ENCODE peak calls at places on chromosomes 16 and 17, in eight cellular contexts. L is uterus, V is tibial nerve, F is heart left ventricle, A is breast epithelium, I is ovary, C is HCT116, U is Peyer's patch. N is an unnamed sample.
A peak's percentile ranks its signal among the peaks of the same experiment; 100 is the strongest.

GRCh38 chr17:58094118-58094517 is 10.9 kb downstream of the DYNLL2 start:
- DNase-seq in I (no peak), A (no peak), L (no peak), U (no peak), F (no peak), C (no peak), V (no peak), N (no peak)

GRCh38 chr17:83201206-83202001 is 122.0 kb downstream of the METRNL start:
- DNase-seq in A (peak; percentile 15), V (peak; percentile 4), I (no peak), F (peak; percentile 25), C (no peak), L (no peak), U (peak; percentile 12), N (no peak)

GRCh38 chr16:48740964-48741363 is 131.0 kb upstream of the N4BP1 start:
- DNase-seq in F (no peak), U (no peak), A (no peak), I (no peak), C (no peak), V (no peak), L (no peak), N (no peak)

GRCh38 chr17:7997186-7997585 is 5.2 kb upstream of the GUCY2D start:
- DNase-seq in A (no peak), V (no peak), C (peak; percentile 67), U (peak; percentile 26), F (peak; percentile 69), I (no peak), L (no peak), N (peak; percentile 36)

GRCh38 chr17:81043725-81044427 is 8.9 kb downstream of the BAIAP2 start:
- DNase-seq in A (peak; percentile 90), C (peak; percentile 71), V (no peak), L (peak; percentile 46), I (no peak), F (no peak), U (no peak), N (no peak)

GRCh38 chr16:27558434-27558833 is 8.5 kb downstream of the KATNIP start:
- DNase-seq in V (no peak), F (no peak), C (no peak), U (no peak), A (no peak), L (no peak), I (no peak), N (peak; percentile 15)

GRCh38 chr17:80105762-80106161 is 4.4 kb downstream of the GAA start:
- DNase-seq in L (no peak), A (no peak), V (no peak), C (no peak), I (peak; percentile 79), U (no peak), F (no peak), N (peak; percentile 21)

GRCh38 chr16:22141746-22142145 is 20.6 kb upstream of the SDR42E2 start:
- DNase-seq in F (no peak), V (no peak), L (no peak), U (no peak), A (no peak), C (peak; percentile 21), I (no peak), N (peak; percentile 7)

GRCh38 chr16:46727184-46727583 is 21.0 kb downstream of the MYLK3 start:
- DNase-seq in C (no peak), I (no peak), F (no peak), A (no peak), V (no peak), L (no peak), U (no peak), N (no peak)

GRCh38 chr16:497258-497657 is 30.3 kb upstream of the CAPN15 start:
- DNase-seq in L (no peak), F (no peak), V (no peak), I (no peak), U (no peak), C (no peak), A (no peak), N (no peak)

GRCh38 chr17:78315355-78316114 is 44.3 kb downstream of the SOCS3 start:
- DNase-seq in F (peak; percentile 80), L (peak; percentile 95), A (peak; percentile 39), V (peak; percentile 86), I (peak; percentile 95), U (peak; percentile 35), C (peak; percentile 88), N (peak; percentile 92)

GRCh38 chr17:15892679-15893332 is 52.1 kb upstream of the ADORA2B start:
- DNase-seq in F (no peak), I (no peak), L (no peak), U (no peak), A (peak; percentile 23), C (no peak), V (no peak), N (peak; percentile 16)

GRCh38 chr16:88482630-88483391 is 29.7 kb downstream of the ZFPM1 start:
- DNase-seq in I (no peak), F (no peak), V (no peak), U (no peak), C (no peak), A (no peak), L (no peak), N (no peak)

GRCh38 chr16:14205666-14206065 is 134.5 kb downstream of the MRTFB start:
- DNase-seq in L (no peak), U (no peak), C (no peak), A (no peak), F (no peak), I (no peak), V (no peak), N (peak; percentile 6)

GRCh38 chr16:27113341-27113841 is 46.7 kb downstream of the C16orf82 start:
- DNase-seq in F (no peak), I (no peak), U (peak; percentile 34), C (no peak), V (no peak), A (no peak), L (no peak), N (no peak)

GRCh38 chr16:1152651-1153259 is at the start of gene CACNA1H:
- DNase-seq in I (peak; percentile 82), L (peak; percentile 71), V (no peak), U (no peak), A (no peak), F (no peak), C (no peak), N (no peak)

GRCh38 chr16:69861276-69862030 is 89.7 kb upstream of the CLEC18A start:
- DNase-seq in U (no peak), C (no peak), I (peak; percentile 76), V (peak; percentile 71), A (peak; percentile 34), L (peak; percentile 83), F (peak; percentile 66), N (peak; percentile 75)

DNA sequence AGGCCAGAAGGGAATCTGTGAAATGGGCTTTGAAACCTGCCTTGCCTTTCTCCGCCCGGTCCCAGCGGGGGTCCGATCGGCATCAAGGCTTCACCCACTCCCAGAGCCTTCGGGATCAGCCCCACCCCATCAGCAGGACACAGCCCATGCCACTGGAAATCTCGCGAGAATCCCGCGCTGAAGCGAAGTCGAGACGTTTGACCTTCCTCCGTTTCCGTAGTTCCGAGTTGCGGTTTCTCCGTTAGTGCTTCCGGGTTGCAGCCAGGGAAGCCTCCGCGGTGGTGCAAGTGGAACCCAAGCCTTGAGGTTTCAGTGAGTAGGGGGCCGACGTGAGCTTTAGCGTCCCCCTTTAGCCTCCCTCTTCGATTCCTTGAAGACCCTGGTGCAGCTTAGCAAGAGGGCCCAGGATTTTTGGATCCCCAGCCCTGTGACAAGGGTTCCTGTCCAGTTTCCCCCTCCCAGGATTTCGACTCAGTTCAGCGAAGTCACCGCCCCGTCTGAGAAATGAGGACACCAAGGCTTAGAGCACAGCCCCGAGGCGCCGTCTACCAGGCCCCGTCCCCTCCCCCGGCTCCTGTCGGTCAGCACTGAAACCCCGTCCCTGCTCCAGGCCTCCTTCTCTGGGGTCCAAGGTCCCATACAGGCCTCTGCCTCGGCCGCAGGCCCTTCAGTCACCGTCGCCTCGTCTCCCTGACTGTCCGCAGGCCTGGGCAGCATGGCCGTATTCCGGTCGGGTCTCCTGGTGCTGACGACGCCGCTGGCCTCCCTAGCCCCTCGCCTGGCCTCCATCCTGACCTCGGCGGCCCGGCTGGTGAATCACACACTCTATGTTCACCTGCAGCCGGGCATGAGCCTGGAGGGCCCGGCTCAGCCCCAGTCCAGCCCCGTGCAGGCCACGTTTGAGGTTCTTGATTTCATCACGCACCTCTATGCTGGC is at the start of gene COASY:
- DNase-seq in C (peak; percentile 98), V (peak; percentile 97), L (peak; percentile 96), F (peak; percentile 98), A (peak; percentile 93), U (peak; percentile 94), I (peak; percentile 96), N (peak; percentile 97)
- TF ChIP-seq POLR2A in C (peak; percentile 61), V (peak; percentile 43), L (no peak), F (peak; percentile 41), A (peak; percentile 58), U (peak; percentile 61), I (peak; percentile 55), N (peak; percentile 64)

DNA sequence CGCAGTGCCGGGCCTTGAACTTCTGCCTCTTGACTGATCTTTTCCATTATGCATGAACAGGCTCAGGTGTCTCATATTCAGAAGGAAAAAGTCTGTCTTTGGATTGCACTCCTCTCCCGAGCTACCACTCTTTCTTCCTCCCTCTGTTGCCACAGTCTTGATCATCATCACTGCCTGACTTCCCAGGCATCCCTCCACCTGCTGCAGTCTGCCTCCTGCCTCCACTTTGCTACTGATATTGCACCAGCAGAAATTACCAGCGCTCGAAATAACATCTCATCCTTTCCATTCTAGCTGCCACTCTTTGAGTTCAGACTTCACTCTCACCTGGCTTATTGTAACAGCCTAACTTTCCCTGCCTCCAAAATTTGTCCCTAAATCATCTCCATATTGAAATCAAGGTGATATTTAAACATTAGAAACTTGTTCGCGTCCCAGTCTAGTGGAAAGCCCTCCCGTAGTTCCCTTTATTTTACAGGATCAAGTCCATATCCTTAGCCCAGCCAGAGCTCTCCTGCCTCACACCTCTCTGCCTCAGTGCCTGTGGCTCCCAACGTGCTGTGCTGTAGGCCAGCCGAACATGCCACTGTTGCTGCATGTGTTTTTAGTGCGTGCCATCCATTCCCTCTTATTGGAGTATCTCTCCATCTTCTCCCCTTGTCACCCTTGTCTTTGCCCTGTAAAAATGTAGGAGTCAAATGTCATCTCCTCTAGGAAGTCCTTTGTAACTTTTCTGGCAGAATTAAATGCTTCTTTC is 39.9 kb downstream of the NUP88 start:
- DNase-seq in A (no peak), U (no peak), C (no peak), V (no peak), F (no peak), L (no peak), I (no peak), N (no peak)
- H3K27ac ChIP-seq in A (no peak overlapping the region), U (no peak overlapping the region), C (no peak overlapping the region), V (no peak overlapping the region), F (no peak overlapping the region), L (no peak overlapping the region), I (no peak overlapping the region), N (no peak overlapping the region)

GRCh38 chr16:84079664-84080063 is 37.1 kb upstream of the SLC38A8 start:
- DNase-seq in A (no peak), C (no peak), I (no peak), V (no peak), L (no peak), U (no peak), F (no peak), N (no peak)
- H3K36me3 ChIP-seq in A (peaks cover 3% of the 10 kb centered on the region), C (peaks cover 48% of the 10 kb centered on the region), I (no peaks in the 10 kb centered on the region), V (no peaks in the 10 kb centered on the region), L (no peaks in the 10 kb centered on the region), U (peaks cover 3% of the 10 kb centered on the region), F (peaks cover 17% of the 10 kb centered on the region), N (peaks cover 43% of the 10 kb centered on the region)

DNA sequence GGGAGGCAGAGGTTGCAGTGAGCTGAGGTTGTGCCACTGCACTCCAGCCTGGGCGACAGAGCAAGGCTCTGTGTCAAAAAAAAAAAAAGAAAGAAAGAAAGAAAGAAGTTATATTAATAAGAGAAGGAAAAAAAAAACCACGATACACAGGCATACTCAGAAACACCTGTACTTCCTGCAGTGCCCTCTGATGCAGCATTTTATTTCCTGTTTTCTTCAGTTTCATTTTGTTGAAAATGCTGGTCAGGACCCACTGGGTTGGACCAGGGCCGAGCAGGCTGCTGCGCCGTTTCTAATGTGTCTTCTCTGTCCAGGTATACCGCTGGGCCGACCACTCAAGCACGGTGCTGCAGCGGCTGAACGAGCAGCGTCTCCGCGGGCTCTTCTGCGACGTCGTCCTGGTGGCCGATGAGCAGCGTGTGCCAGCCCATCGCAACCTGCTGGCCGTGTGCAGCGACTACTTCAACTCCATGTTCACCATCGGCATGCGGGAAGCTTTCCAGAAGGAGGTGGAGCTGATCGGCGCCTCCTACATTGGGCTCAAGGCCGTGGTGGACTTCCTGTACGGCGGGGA is 8.3 kb downstream of the KLHL36 start:
- DNase-seq in A (no peak), I (no peak), F (no peak), V (no peak), L (no peak), C (no peak), U (no peak), N (no peak)
- TF ChIP-seq POLR2A in A (no peak), I (no peak), F (no peak), V (no peak), L (no peak), C (no peak), U (no peak), N (no peak)